ENCODE peak calls at places on chromosomes 11 and 22, in five cellular contexts. One of them, this sample, is unnamed.

GRCh38 chr11:8694137-8694536 is 11.5 kb downstream of the RPL27A start:
- DNase-seq in non-pigmented ciliary epithelial cell: no peak
- DNase-seq in epithelial cell of prostate: no peak
- DNase-seq in cardiac muscle cell: no peak
- DNase-seq in SJSA1: no peak
- DNase-seq in this sample: no peak

GRCh38 chr11:36411202-36411640 is 98.9 kb downstream of the TRAF6 start:
- DNase-seq in SJSA1: no peak
- DNase-seq in non-pigmented ciliary epithelial cell: no peak
- DNase-seq in cardiac muscle cell: no peak
- DNase-seq in epithelial cell of prostate: no peak
- DNase-seq in this sample: no peak

GRCh38 chr11:2576116-2576515 is 123.7 kb downstream of the KCNQ1OT1 start:
- DNase-seq in epithelial cell of prostate: no peak
- DNase-seq in SJSA1: no peak
- DNase-seq in cardiac muscle cell: no peak
- DNase-seq in non-pigmented ciliary epithelial cell: no peak
- DNase-seq in this sample: no peak

GRCh38 chr11:12085371-12086251 is 24.8 kb upstream of the MICAL2 start:
- DNase-seq in non-pigmented ciliary epithelial cell: no peak
- DNase-seq in SJSA1: peak; percentile 31
- DNase-seq in cardiac muscle cell: no peak
- DNase-seq in epithelial cell of prostate: no peak
- DNase-seq in this sample: no peak

GRCh38 chr22:37525073-37525745 is 6.0 kb upstream of the CARD10 start:
- DNase-seq in cardiac muscle cell: no peak
- DNase-seq in non-pigmented ciliary epithelial cell: peak; percentile 55
- DNase-seq in SJSA1: peak; percentile 89
- DNase-seq in epithelial cell of prostate: no peak
- DNase-seq in this sample: no peak

GRCh38 chr11:46711288-46711687 is 7.7 kb upstream of the F2 start:
- DNase-seq in epithelial cell of prostate: no peak
- DNase-seq in SJSA1: no peak
- DNase-seq in cardiac muscle cell: no peak
- DNase-seq in non-pigmented ciliary epithelial cell: no peak
- DNase-seq in this sample: no peak

GRCh38 chr11:69791266-69791665 is 16.1 kb upstream of the FGF4 start:
- DNase-seq in SJSA1: peak; percentile 47
- DNase-seq in cardiac muscle cell: no peak
- DNase-seq in non-pigmented ciliary epithelial cell: no peak
- DNase-seq in epithelial cell of prostate: no peak
- DNase-seq in this sample: no peak

GRCh38 chr22:19476023-19476422 is 3.0 kb downstream of the UFD1 start:
- DNase-seq in non-pigmented ciliary epithelial cell: no peak
- DNase-seq in cardiac muscle cell: no peak
- DNase-seq in SJSA1: no peak
- DNase-seq in epithelial cell of prostate: no peak
- DNase-seq in this sample: no peak

GRCh38 chr22:48492371-48493320 is 1335.0 kb downstream of the BRD1 start:
- DNase-seq in SJSA1: peak; percentile 76
- DNase-seq in cardiac muscle cell: peak; percentile 62
- DNase-seq in epithelial cell of prostate: no peak
- DNase-seq in non-pigmented ciliary epithelial cell: peak; percentile 36
- DNase-seq in this sample: peak; percentile 87

GRCh38 chr11:23272095-23272494 is 411.8 kb upstream of the CCDC179 start:
- DNase-seq in epithelial cell of prostate: no peak
- DNase-seq in SJSA1: no peak
- DNase-seq in cardiac muscle cell: no peak
- DNase-seq in non-pigmented ciliary epithelial cell: no peak
- DNase-seq in this sample: no peak

GRCh38 chr11:74311352-74311926 is at the start of gene P4HA3:
- DNase-seq in cardiac muscle cell: peak; percentile 68
- DNase-seq in SJSA1: no peak
- DNase-seq in non-pigmented ciliary epithelial cell: no peak
- DNase-seq in epithelial cell of prostate: no peak
- DNase-seq in this sample: no peak

GRCh38 chr11:27812341-27812740 is 112.1 kb upstream of the BDNF start:
- DNase-seq in epithelial cell of prostate: no peak
- DNase-seq in cardiac muscle cell: no peak
- DNase-seq in non-pigmented ciliary epithelial cell: no peak
- DNase-seq in SJSA1: no peak
- DNase-seq in this sample: peak; percentile 21

GRCh38 chr11:58730507-58731089 is 1.1 kb downstream of the GLYAT start:
- DNase-seq in non-pigmented ciliary epithelial cell: no peak
- DNase-seq in cardiac muscle cell: no peak
- DNase-seq in epithelial cell of prostate: no peak
- DNase-seq in SJSA1: no peak
- DNase-seq in this sample: no peak

GRCh38 chr11:64539711-64540420 is 51.2 kb upstream of the SLC22A12 start:
- DNase-seq in cardiac muscle cell: no peak
- DNase-seq in SJSA1: no peak
- DNase-seq in epithelial cell of prostate: no peak
- DNase-seq in non-pigmented ciliary epithelial cell: no peak
- DNase-seq in this sample: peak; percentile 26

GRCh38 chr11:108609681-108610080 is 16.1 kb upstream of the EXPH5 start:
- DNase-seq in cardiac muscle cell: no peak
- DNase-seq in SJSA1: no peak
- DNase-seq in epithelial cell of prostate: no peak
- DNase-seq in non-pigmented ciliary epithelial cell: no peak
- DNase-seq in this sample: no peak

GRCh38 chr11:101797335-101797734 is 117.5 kb upstream of the CEP126 start:
- DNase-seq in epithelial cell of prostate: no peak
- DNase-seq in non-pigmented ciliary epithelial cell: no peak
- DNase-seq in SJSA1: no peak
- DNase-seq in cardiac muscle cell: no peak
- DNase-seq in this sample: no peak

GRCh38 chr22:25027959-25028840 is 75.7 kb downstream of the KIAA1671 start:
- DNase-seq in epithelial cell of prostate: no peak
- DNase-seq in SJSA1: no peak
- DNase-seq in cardiac muscle cell: peak; percentile 65
- DNase-seq in non-pigmented ciliary epithelial cell: no peak
- DNase-seq in this sample: no peak

GRCh38 chr11:9405721-9406120 is 21.3 kb downstream of the IPO7 start:
- DNase-seq in epithelial cell of prostate: no peak
- DNase-seq in SJSA1: no peak
- DNase-seq in non-pigmented ciliary epithelial cell: no peak
- DNase-seq in cardiac muscle cell: no peak
- DNase-seq in this sample: no peak

This sample was measured in NCI-H2171 treated with DMSO at 0.1 percent for 48 hours.